ENCODE peak calls at places on chromosomes 3 and 15, in nine cellular contexts. L, F, H, G, R, N, K, X and M are unnamed samples.

GRCh38 chr3:26963356-26963742 is 340.8 kb downstream of the LRRC3B start:
- DNase-seq in L (no peak), F (no peak), H (no peak), G (peak; percentile 19), R (no peak), N (peak; percentile 3), K (no peak), X (no peak), M (peak; percentile 15)

GRCh38 chr15:90337256-90337655 is 14.8 kb upstream of the ZNF774 start:
- DNase-seq in L (no peak), F (no peak), H (no peak), G (no peak), R (no peak), N (no peak), K (no peak), X (no peak), M (no peak)

GRCh38 chr15:82828064-82828463 is 18.6 kb downstream of the WHAMM start:
- DNase-seq in L (no peak), F (no peak), H (no peak), G (no peak), R (no peak), N (no peak), K (no peak), X (no peak), M (no peak)

GRCh38 chr3:114649331-114649730 is 355.5 kb downstream of the TIGIT start:
- DNase-seq in L (no peak), F (no peak), H (no peak), G (no peak), R (no peak), N (no peak), K (no peak), X (no peak), M (no peak)

GRCh38 chr3:14153663-14154062 is 24.7 kb downstream of the XPC start:
- DNase-seq in L (no peak), F (no peak), H (no peak), G (no peak), R (no peak), N (no peak), K (no peak), X (no peak), M (no peak)

GRCh38 chr3:150763841-150764483 is 993 bp upstream of the SIAH2 start:
- DNase-seq in L (peak; percentile 79), F (peak; percentile 87), H (no peak), G (peak; percentile 55), R (no peak), N (peak; percentile 77), K (no peak), X (peak; percentile 57), M (peak; percentile 79)

GRCh38 chr3:20648294-20648693 is 462.3 kb upstream of the SGO1 start:
- DNase-seq in L (peak; percentile 71), F (no peak), H (peak; percentile 72), G (no peak), R (no peak), N (peak; percentile 61), K (peak; percentile 59), X (no peak), M (no peak)

GRCh38 chr3:62201438-62202035 is 171.8 kb downstream of the FEZF2 start:
- DNase-seq in L (peak; percentile 60), F (peak; percentile 70), H (no peak), G (peak; percentile 40), R (no peak), N (peak; percentile 67), K (no peak), X (no peak), M (peak; percentile 63)

GRCh38 chr3:31422237-31422636 is 110.5 kb upstream of the STT3B start:
- DNase-seq in L (no peak), F (no peak), H (no peak), G (no peak), R (no peak), N (no peak), K (no peak), X (no peak), M (no peak)

GRCh38 chr15:50058231-50058630 is 60.8 kb downstream of the ATP8B4 start:
- DNase-seq in L (no peak), F (peak; percentile 50), H (no peak), G (no peak), R (no peak), N (no peak), K (no peak), X (no peak), M (peak; percentile 18)

GRCh38 chr15:96170616-96171270 is 159.8 kb upstream of the NR2F2 start:
- DNase-seq in L (no peak), F (no peak), H (no peak), G (no peak), R (no peak), N (no peak), K (no peak), X (no peak), M (peak; percentile 60)

GRCh38 chr3:1971780-1972179 is 126.9 kb upstream of the CNTN4 start:
- DNase-seq in L (no peak), F (no peak), H (no peak), G (no peak), R (no peak), N (no peak), K (no peak), X (no peak), M (no peak)

GRCh38 chr3:50264389-50264963 is 4.5 kb upstream of the SEMA3B start:
- DNase-seq in L (peak; percentile 95), F (peak; percentile 91), H (peak; percentile 84), G (no peak), R (no peak), N (peak; percentile 94), K (peak; percentile 91), X (no peak), M (peak; percentile 99)

GRCh38 chr3:85576091-85576690 is 617.4 kb downstream of the CADM2 start:
- DNase-seq in L (peak; percentile 57), F (peak; percentile 94), H (peak; percentile 3), G (peak; percentile 58), R (peak; percentile 38), N (peak; percentile 59), K (no peak), X (peak; percentile 29), M (peak; percentile 77)

GRCh38 chr3:120559228-120560061 is 36.7 kb upstream of the NDUFB4 start:
- DNase-seq in L (peak; percentile 45), F (peak; percentile 60), H (no peak), G (peak; percentile 17), R (peak; percentile 24), N (peak; percentile 63), K (peak; percentile 66), X (no peak), M (peak; percentile 85)

GRCh38 chr3:128278761-128279593 is 125.7 kb downstream of the EEFSEC start:
- DNase-seq in L (peak; percentile 92), F (peak; percentile 63), H (peak; percentile 73), G (no peak), R (no peak), N (peak; percentile 94), K (no peak), X (no peak), M (peak; percentile 88)

GRCh38 chr15:81327526-81327925 is 3.6 kb upstream of the STARD5 start:
- DNase-seq in L (peak; percentile 69), F (no peak), H (peak; percentile 71), G (no peak), R (no peak), N (peak; percentile 78), K (peak; percentile 79), X (no peak), M (no peak)

GRCh38 chr15:44541282-44541958 is 4.5 kb downstream of the EIF3J start:
- DNase-seq in L (peak; percentile 41), F (no peak), H (peak; percentile 59), G (no peak), R (no peak), N (peak; percentile 62), K (peak; percentile 77), X (no peak), M (no peak)

GRCh38 chr3:122265937-122266336 is 59.1 kb upstream of the CSTA start:
- DNase-seq in L (no peak), F (no peak), H (no peak), G (no peak), R (no peak), N (no peak), K (no peak), X (no peak), M (no peak)

GRCh38 chr3:183371672-183371968 is 56.8 kb downstream of the MCF2L2 start:
- DNase-seq in L (no peak), F (no peak), H (no peak), G (no peak), R (peak; percentile 37), N (no peak), K (no peak), X (no peak), M (no peak)

GRCh38 chr3:10981961-10982360 is 10.6 kb upstream of the SLC6A1 start:
- DNase-seq in L (no peak), F (no peak), H (no peak), G (no peak), R (no peak), N (peak; percentile 47), K (peak; percentile 47), X (no peak), M (no peak)

GRCh38 chr3:94336076-94336741 is 273.3 kb downstream of the NSUN3 start:
- DNase-seq in L (peak; percentile 22), F (peak; percentile 57), H (peak; percentile 10), G (peak; percentile 10), R (no peak), N (peak; percentile 42), K (peak; percentile 48), X (no peak), M (peak; percentile 67)

GRCh38 chr15:73341886-73342600 is 26.7 kb downstream of the HCN4 start:
- DNase-seq in L (no peak), F (peak; percentile 14), H (no peak), G (no peak), R (no peak), N (no peak), K (no peak), X (no peak), M (no peak)

GRCh38 chr3:161305095-161305991 is 66.0 kb downstream of the SPTSSB start:
- DNase-seq in L (peak; percentile 45), F (no peak), H (no peak), G (peak; percentile 49), R (no peak), N (peak; percentile 59), K (no peak), X (no peak), M (peak; percentile 5)

GRCh38 chr15:98667521-98668179 is 19.3 kb downstream of the IGF1R start:
- DNase-seq in L (no peak), F (no peak), H (no peak), G (no peak), R (no peak), N (no peak), K (no peak), X (no peak), M (peak; percentile 19)

GRCh38 chr3:124846189-124846588 is 41.0 kb downstream of the ITGB5 start:
- DNase-seq in L (peak; percentile 64), F (no peak), H (no peak), G (no peak), R (no peak), N (peak; percentile 69), K (no peak), X (no peak), M (no peak)

GRCh38 chr3:37703633-37704032 is 158.0 kb upstream of the CTDSPL start:
- DNase-seq in L (no peak), F (no peak), H (no peak), G (no peak), R (no peak), N (no peak), K (no peak), X (no peak), M (peak; percentile 43)

GRCh38 chr3:122794483-122794778 is 438 bp upstream of the SLC49A4 start:
- DNase-seq in L (no peak), F (no peak), H (no peak), G (no peak), R (no peak), N (no peak), K (no peak), X (no peak), M (no peak)

GRCh38 chr15:62291262-62291661 is 126.2 kb upstream of the C2CD4B start:
- DNase-seq in L (no peak), F (no peak), H (no peak), G (no peak), R (no peak), N (no peak), K (no peak), X (no peak), M (no peak)

GRCh38 chr3:197750863-197751737 is 1.4 kb downstream of the FYTTD1 start:
- DNase-seq in L (peak; percentile 33), F (peak; percentile 32), H (no peak), G (peak; percentile 52), R (peak; percentile 59), N (peak; percentile 39), K (no peak), X (peak; percentile 20), M (peak; percentile 61)

GRCh38 chr3:97882975-97883598 is 61.3 kb downstream of the CRYBG3 start:
- DNase-seq in L (peak; percentile 31), F (no peak), H (no peak), G (no peak), R (no peak), N (peak; percentile 17), K (peak; percentile 55), X (no peak), M (no peak)